ENCODE peak calls at places on chromosomes 12 and 14, in six cellular contexts. H, R, Q, E, U and K are unnamed samples.
A peak's percentile ranks its signal among the peaks of the same experiment; 100 is the strongest.

GRCh38 chr14:35558680-35559079 is 24.7 kb downstream of the INSM2 start:
- DNase-seq in H (no peak), R (no peak), Q (no peak), E (no peak), U (no peak), K (no peak)

GRCh38 chr14:70257526-70257925 is 68.8 kb upstream of the SLC8A3 start:
- DNase-seq in H (no peak), R (peak; percentile 50), Q (peak; percentile 34), E (no peak), U (no peak), K (no peak)

GRCh38 chr12:40727774-40728483 is 35.7 kb downstream of the CNTN1 start:
- DNase-seq in H (no peak), R (no peak), Q (no peak), E (no peak), U (no peak), K (no peak)

GRCh38 chr12:62438098-62438692 is 28.4 kb upstream of the MON2 start:
- DNase-seq in H (peak; percentile 13), R (peak; percentile 56), Q (no peak), E (peak; percentile 11), U (peak; percentile 17), K (no peak)

GRCh38 chr14:61646366-61647101 is 48.8 kb upstream of the HIF1A start:
- DNase-seq in H (no peak), R (no peak), Q (no peak), E (no peak), U (no peak), K (no peak)

GRCh38 chr14:70254476-70254961 is 65.8 kb upstream of the SLC8A3 start:
- DNase-seq in H (no peak), R (peak; percentile 8), Q (no peak), E (no peak), U (peak; percentile 43), K (no peak)

GRCh38 chr12:103820881-103821489 is 20.0 kb downstream of the NT5DC3 start:
- DNase-seq in H (no peak), R (no peak), Q (no peak), E (no peak), U (no peak), K (no peak)

GRCh38 chr12:72792889-72793288 is 520.7 kb downstream of the TRHDE start:
- DNase-seq in H (no peak), R (no peak), Q (no peak), E (no peak), U (no peak), K (no peak)

GRCh38 chr12:64221656-64222010 is 463 bp downstream of the KICS2 start:
- DNase-seq in H (no peak), R (peak; percentile 73), Q (peak; percentile 38), E (peak; percentile 9), U (peak; percentile 82), K (no peak)

GRCh38 chr14:33484264-33484663 is 466.6 kb downstream of the EGLN3 start:
- DNase-seq in H (no peak), R (no peak), Q (no peak), E (no peak), U (no peak), K (no peak)

GRCh38 chr14:54135804-54136280 is 179.2 kb upstream of the BMP4 start:
- DNase-seq in H (no peak), R (no peak), Q (no peak), E (no peak), U (peak; percentile 89), K (no peak)

GRCh38 chr12:127125607-127126259 is 1141.2 kb upstream of the TMEM132C start:
- DNase-seq in H (no peak), R (peak; percentile 81), Q (no peak), E (peak; percentile 56), U (no peak), K (no peak)

GRCh38 chr12:53645191-53645590 is 19.0 kb upstream of the ATF7 start:
- DNase-seq in H (no peak), R (no peak), Q (no peak), E (no peak), U (no peak), K (no peak)

GRCh38 chr14:94400454-94400853 is 12.1 kb upstream of the SERPINA1 start:
- DNase-seq in H (no peak), R (no peak), Q (no peak), E (no peak), U (peak; percentile 91), K (no peak)

GRCh38 chr14:23162800-23163199 is 20.7 kb downstream of the SLC7A8 start:
- DNase-seq in H (no peak), R (no peak), Q (no peak), E (no peak), U (no peak), K (no peak)

GRCh38 chr12:115088995-115089841 is 405.2 kb upstream of the TBX3 start:
- DNase-seq in H (no peak), R (no peak), Q (no peak), E (no peak), U (peak; percentile 77), K (no peak)

GRCh38 chr14:99191663-99192621 is 80.1 kb downstream of the BCL11B start:
- DNase-seq in H (no peak), R (no peak), Q (no peak), E (no peak), U (no peak), K (no peak)
- TF ChIP-seq TAF1 in H (no peak), R (no peak), Q (no peak), E (no peak), U (no peak), K (no peak)

GRCh38 chr14:100375963-100376735 is 53.0 kb downstream of the SLC25A47 start:
- DNase-seq in H (peak; percentile 78), R (peak; percentile 86), Q (peak; percentile 89), E (peak; percentile 74), U (peak; percentile 88), K (peak; percentile 68)
- TF ChIP-seq POLR2A in H (peak; percentile 89), R (peak; percentile 83), Q (peak; percentile 85), E (peak; percentile 91), U (peak; percentile 88), K (peak; percentile 90)

GRCh38 chr12:30795660-30796507 is 41.1 kb upstream of the CAPRIN2 start:
- DNase-seq in H (peak; percentile 60), R (peak; percentile 58), Q (no peak), E (no peak), U (peak; percentile 48), K (peak; percentile 47)
- TF ChIP-seq POLR2AphosphoS5 in H (no peak), R (no peak), Q (peak; percentile 14), E (no peak), U (no peak), K (no peak)

GRCh38 chr14:45249847-45250575 is 3.0 kb downstream of the MIS18BP1 start:
- DNase-seq in H (no peak), R (no peak), Q (no peak), E (no peak), U (peak; percentile 29), K (no peak)

GRCh38 chr14:45251912-45252311 is 1.1 kb downstream of the MIS18BP1 start:
- DNase-seq in H (peak; percentile 26), R (no peak), Q (no peak), E (peak; percentile 67), U (peak; percentile 16), K (peak; percentile 16)

GRCh38 chr14:45246633-45247173 is 6.3 kb downstream of the MIS18BP1 start:
- DNase-seq in H (no peak), R (no peak), Q (no peak), E (no peak), U (no peak), K (no peak)

GRCh38 chr14:45246151-45246550 is 6.9 kb downstream of the MIS18BP1 start:
- DNase-seq in H (no peak), R (no peak), Q (no peak), E (no peak), U (no peak), K (no peak)

DNA sequence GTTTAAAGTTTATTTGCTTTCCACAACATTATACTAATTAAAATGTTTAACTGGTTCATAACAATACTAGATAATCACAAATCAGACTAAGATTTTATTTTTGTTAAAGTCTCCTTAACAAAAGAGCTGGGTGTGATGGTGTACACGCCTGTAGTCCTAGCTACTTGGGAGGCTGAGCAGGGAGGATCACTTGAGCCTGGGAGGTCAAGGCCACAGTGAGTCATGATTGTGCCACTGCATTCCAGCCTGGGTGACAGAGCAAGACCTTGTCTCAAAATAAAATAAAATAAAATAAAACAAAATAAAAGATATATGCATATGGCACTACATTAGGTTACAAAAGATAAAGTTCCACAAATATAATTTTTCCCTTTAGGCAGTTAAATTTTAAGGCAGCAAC is 5.6 kb downstream of the MIS18BP1 start:
- DNase-seq in H (no peak), R (no peak), Q (no peak), E (no peak), U (peak; percentile 25), K (no peak)
- TF ChIP-seq TAF1 in H (no peak), R (no peak), Q (no peak), E (no peak), U (no peak), K (no peak)

GRCh38 chr12:2959508-2960431 is 573 bp downstream of the TEAD4 start:
- DNase-seq in H (peak; percentile 62), R (peak; percentile 61), Q (no peak), E (no peak), U (peak; percentile 21), K (peak; percentile 42)
- TF ChIP-seq POLR2A in H (no peak), R (peak; percentile 37), Q (no peak), E (no peak), U (peak; percentile 23), K (no peak)

GRCh38 chr12:111775205-111776193 is 8.8 kb downstream of the ALDH2 start:
- DNase-seq in H (peak; percentile 69), R (peak; percentile 69), Q (no peak), E (peak; percentile 70), U (peak; percentile 80), K (no peak)
- TF ChIP-seq POLR2AphosphoS5 in H (no peak), R (no peak), Q (no peak), E (peak; percentile 70), U (no peak), K (peak; percentile 65)

GRCh38 chr12:50776749-50777728 is 13.1 kb downstream of the ATF1 start:
- DNase-seq in H (no peak), R (no peak), Q (no peak), E (no peak), U (no peak), K (no peak)
- TF ChIP-seq TAF1 in H (no peak), R (no peak), Q (no peak), E (no peak), U (no peak), K (no peak)

DNA sequence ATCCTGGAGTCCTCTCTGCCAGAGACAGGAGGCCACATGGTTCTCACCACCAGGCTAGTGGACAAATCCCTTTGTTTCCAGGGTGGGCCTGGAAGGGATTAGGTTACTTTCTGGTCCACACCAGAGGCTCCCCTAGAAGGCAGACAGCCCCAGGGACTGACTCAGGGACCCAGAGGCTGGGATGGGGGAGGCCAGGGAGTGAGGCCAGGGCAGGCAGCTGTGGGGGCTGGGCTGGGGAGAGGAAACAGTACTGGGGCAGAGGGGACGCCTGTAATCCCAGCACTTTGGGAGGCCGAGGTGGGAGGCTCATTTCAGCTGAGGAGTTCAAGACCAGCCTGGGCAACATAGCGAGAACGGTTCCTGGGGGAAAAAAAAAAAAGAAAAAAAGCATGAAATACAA is 64.7 kb downstream of the TNFAIP2 start:
- DNase-seq in H (no peak), R (no peak), Q (no peak), E (no peak), U (no peak), K (no peak)
- TF ChIP-seq POLR2A in H (no peak), R (no peak), Q (no peak), E (no peak), U (no peak), K (no peak)